ENCODE peak calls at places on chromosomes 3 and 15, in seven cellular contexts. One of them, this sample, is unnamed.
A peak's percentile ranks its signal among the peaks of the same experiment; 100 is the strongest.

GRCh38 chr15:67914537-67915373 is 74.9 kb upstream of the RNU6-1 start:
- DNase-seq in sigmoid colon: peak; percentile 92
- DNase-seq in stomach: peak; percentile 74
- DNase-seq in gastrocnemius medialis: peak; percentile 59
- DNase-seq in ovary: peak; percentile 67
- DNase-seq in A549: peak; percentile 93
- DNase-seq in HCT116: no peak
- DNase-seq in this sample: no peak

GRCh38 chr3:172666873-172667694 is 43.8 kb downstream of the NCEH1 start:
- DNase-seq in gastrocnemius medialis: peak; percentile 59
- DNase-seq in ovary: peak; percentile 76
- DNase-seq in stomach: peak; percentile 82
- DNase-seq in A549: peak; percentile 81
- DNase-seq in HCT116: peak; percentile 67
- DNase-seq in sigmoid colon: peak; percentile 85
- DNase-seq in this sample: peak; percentile 88

GRCh38 chr3:128179474-128179819 is 26.2 kb downstream of the EEFSEC start:
- DNase-seq in sigmoid colon: no peak
- DNase-seq in HCT116: no peak
- DNase-seq in stomach: no peak
- DNase-seq in gastrocnemius medialis: no peak
- DNase-seq in A549: no peak
- DNase-seq in ovary: no peak
- DNase-seq in this sample: peak; percentile 42

GRCh38 chr15:89129123-89129815 is 41.0 kb downstream of the ABHD2 start:
- DNase-seq in ovary: peak; percentile 60
- DNase-seq in A549: peak; percentile 63
- DNase-seq in HCT116: no peak
- DNase-seq in sigmoid colon: no peak
- DNase-seq in gastrocnemius medialis: no peak
- DNase-seq in stomach: peak; percentile 63
- DNase-seq in this sample: no peak

GRCh38 chr3:184537885-184538599 is 23.5 kb upstream of the EPHB3 start:
- DNase-seq in stomach: no peak
- DNase-seq in HCT116: no peak
- DNase-seq in gastrocnemius medialis: no peak
- DNase-seq in A549: no peak
- DNase-seq in sigmoid colon: peak; percentile 7
- DNase-seq in ovary: no peak
- DNase-seq in this sample: peak; percentile 18

GRCh38 chr15:98946301-98947255 is 61.0 kb downstream of the PGPEP1L start:
- DNase-seq in HCT116: no peak
- DNase-seq in A549: no peak
- DNase-seq in stomach: no peak
- DNase-seq in sigmoid colon: peak; percentile 77
- DNase-seq in gastrocnemius medialis: peak; percentile 76
- DNase-seq in ovary: no peak
- DNase-seq in this sample: no peak

GRCh38 chr3:168272343-168272984 is 176.7 kb upstream of the GOLIM4 start:
- DNase-seq in A549: no peak
- DNase-seq in stomach: no peak
- DNase-seq in gastrocnemius medialis: no peak
- DNase-seq in sigmoid colon: no peak
- DNase-seq in HCT116: no peak
- DNase-seq in ovary: no peak
- DNase-seq in this sample: no peak

GRCh38 chr3:179149239-179149887 is 1.2 kb downstream of the PIK3CA start:
- DNase-seq in gastrocnemius medialis: no peak
- DNase-seq in A549: peak; percentile 22
- DNase-seq in stomach: no peak
- DNase-seq in sigmoid colon: no peak
- DNase-seq in ovary: peak; percentile 25
- DNase-seq in HCT116: no peak
- DNase-seq in this sample: peak; percentile 29

GRCh38 chr3:174700736-174701135 is 158.4 kb upstream of the NAALADL2 start:
- DNase-seq in HCT116: no peak
- DNase-seq in A549: no peak
- DNase-seq in stomach: no peak
- DNase-seq in sigmoid colon: no peak
- DNase-seq in ovary: no peak
- DNase-seq in gastrocnemius medialis: no peak
- DNase-seq in this sample: no peak

GRCh38 chr3:118729546-118729945 is 305.1 kb downstream of the IGSF11 start:
- DNase-seq in stomach: no peak
- DNase-seq in A549: no peak
- DNase-seq in sigmoid colon: no peak
- DNase-seq in HCT116: no peak
- DNase-seq in gastrocnemius medialis: no peak
- DNase-seq in ovary: no peak
- DNase-seq in this sample: no peak

GRCh38 chr3:88291516-88291915 is 141.8 kb downstream of the C3orf38 start:
- DNase-seq in HCT116: no peak
- DNase-seq in ovary: no peak
- DNase-seq in sigmoid colon: no peak
- DNase-seq in stomach: no peak
- DNase-seq in gastrocnemius medialis: no peak
- DNase-seq in A549: no peak
- DNase-seq in this sample: no peak

GRCh38 chr3:12727481-12727880 is 31.6 kb downstream of the TMEM40 start:
- DNase-seq in stomach: no peak
- DNase-seq in HCT116: no peak
- DNase-seq in ovary: no peak
- DNase-seq in sigmoid colon: no peak
- DNase-seq in gastrocnemius medialis: no peak
- DNase-seq in A549: no peak
- DNase-seq in this sample: no peak

GRCh38 chr3:69282191-69282590 is 103.7 kb downstream of the FRMD4B start:
- DNase-seq in A549: no peak
- DNase-seq in sigmoid colon: no peak
- DNase-seq in ovary: no peak
- DNase-seq in stomach: no peak
- DNase-seq in HCT116: no peak
- DNase-seq in gastrocnemius medialis: no peak
- DNase-seq in this sample: no peak

GRCh38 chr15:62999923-63000484 is 42.5 kb upstream of the TPM1 start:
- DNase-seq in gastrocnemius medialis: no peak
- DNase-seq in A549: no peak
- DNase-seq in stomach: no peak
- DNase-seq in HCT116: no peak
- DNase-seq in ovary: no peak
- DNase-seq in sigmoid colon: no peak
- DNase-seq in this sample: peak; percentile 13

GRCh38 chr15:36468746-36469145 is 110.7 kb upstream of the CDIN1 start:
- DNase-seq in sigmoid colon: no peak
- DNase-seq in gastrocnemius medialis: no peak
- DNase-seq in stomach: no peak
- DNase-seq in A549: no peak
- DNase-seq in ovary: no peak
- DNase-seq in HCT116: no peak
- DNase-seq in this sample: no peak

GRCh38 chr3:131083190-131083863 is 56.6 kb downstream of the NEK11 start:
- DNase-seq in stomach: peak; percentile 34
- DNase-seq in HCT116: no peak
- DNase-seq in ovary: no peak
- DNase-seq in sigmoid colon: peak; percentile 61
- DNase-seq in gastrocnemius medialis: peak; percentile 10
- DNase-seq in A549: no peak
- DNase-seq in this sample: peak; percentile 81

GRCh38 chr3:110016235-110016634 is 678.9 kb upstream of the DPPA4 start:
- DNase-seq in ovary: no peak
- DNase-seq in HCT116: no peak
- DNase-seq in sigmoid colon: no peak
- DNase-seq in gastrocnemius medialis: no peak
- DNase-seq in stomach: no peak
- DNase-seq in A549: no peak
- DNase-seq in this sample: no peak

GRCh38 chr3:133264920-133265319 is 134.9 kb upstream of the BFSP2 start:
- DNase-seq in HCT116: no peak
- DNase-seq in ovary: no peak
- DNase-seq in gastrocnemius medialis: no peak
- DNase-seq in A549: no peak
- DNase-seq in stomach: no peak
- DNase-seq in sigmoid colon: no peak
- DNase-seq in this sample: no peak

GRCh38 chr3:55989351-55989750 is 478.9 kb downstream of the ERC2 start:
- DNase-seq in gastrocnemius medialis: no peak
- DNase-seq in sigmoid colon: no peak
- DNase-seq in stomach: no peak
- DNase-seq in HCT116: no peak
- DNase-seq in ovary: no peak
- DNase-seq in A549: no peak
- DNase-seq in this sample: no peak

GRCh38 chr3:101377796-101378195 is 57.4 kb upstream of the IMPG2 start:
- DNase-seq in A549: no peak
- DNase-seq in HCT116: no peak
- DNase-seq in gastrocnemius medialis: no peak
- DNase-seq in ovary: no peak
- DNase-seq in stomach: no peak
- DNase-seq in sigmoid colon: no peak
- DNase-seq in this sample: no peak

GRCh38 chr15:78242128-78242527 is 7.8 kb upstream of the ACSBG1 start:
- DNase-seq in ovary: no peak
- DNase-seq in HCT116: no peak
- DNase-seq in sigmoid colon: peak; percentile 36
- DNase-seq in gastrocnemius medialis: no peak
- DNase-seq in stomach: no peak
- DNase-seq in A549: peak; percentile 41
- DNase-seq in this sample: no peak

GRCh38 chr3:190911382-190911781 is 48.9 kb upstream of the GMNC start:
- DNase-seq in stomach: no peak
- DNase-seq in sigmoid colon: no peak
- DNase-seq in A549: no peak
- DNase-seq in gastrocnemius medialis: no peak
- DNase-seq in ovary: no peak
- DNase-seq in HCT116: peak; percentile 16
- DNase-seq in this sample: no peak

GRCh38 chr15:100671858-100672543 is 69.6 kb downstream of the ASB7 start:
- DNase-seq in sigmoid colon: no peak
- DNase-seq in ovary: no peak
- DNase-seq in gastrocnemius medialis: no peak
- DNase-seq in stomach: no peak
- DNase-seq in A549: peak; percentile 69
- DNase-seq in HCT116: peak; percentile 37
- DNase-seq in this sample: peak; percentile 69
- TF ChIP-seq CTCF in sigmoid colon: peak; percentile 37
- TF ChIP-seq CTCF in ovary: peak; percentile 47
- TF ChIP-seq CTCF in gastrocnemius medialis: peak; percentile 25
- TF ChIP-seq CTCF in stomach: peak; percentile 19
- TF ChIP-seq CTCF in A549: peak; percentile 95
- TF ChIP-seq CTCF in HCT116: peak; percentile 77
- TF ChIP-seq CTCF in this sample: no peak

GRCh38 chr3:53161820-53162671 is 1.0 kb downstream of the PRKCD start:
- DNase-seq in ovary: peak; percentile 32
- DNase-seq in sigmoid colon: no peak
- DNase-seq in gastrocnemius medialis: no peak
- DNase-seq in A549: peak; percentile 16
- DNase-seq in HCT116: no peak
- DNase-seq in stomach: no peak
- DNase-seq in this sample: no peak

GRCh38 chr3:53160335-53160659 is 712 bp upstream of the PRKCD start:
- DNase-seq in HCT116: no peak
- DNase-seq in stomach: no peak
- DNase-seq in A549: no peak
- DNase-seq in gastrocnemius medialis: no peak
- DNase-seq in ovary: no peak
- DNase-seq in sigmoid colon: no peak
- DNase-seq in this sample: no peak

GRCh38 chr3:53159415-53160135 is 1.4 kb upstream of the PRKCD start:
- DNase-seq in A549: peak; percentile 20
- DNase-seq in HCT116: no peak
- DNase-seq in gastrocnemius medialis: no peak
- DNase-seq in stomach: peak; percentile 94
- DNase-seq in sigmoid colon: no peak
- DNase-seq in ovary: no peak
- DNase-seq in this sample: no peak

GRCh38 chr3:53161345-53161819 is 373 bp downstream of the PRKCD start:
- DNase-seq in ovary: peak; percentile 33
- DNase-seq in stomach: no peak
- DNase-seq in HCT116: no peak
- DNase-seq in A549: no peak
- DNase-seq in gastrocnemius medialis: no peak
- DNase-seq in sigmoid colon: peak; percentile 73
- DNase-seq in this sample: no peak

GRCh38 chr3:53160660-53161344 is at the start of gene PRKCD:
- DNase-seq in ovary: peak; percentile 81
- DNase-seq in HCT116: peak; percentile 37
- DNase-seq in A549: peak; percentile 68
- DNase-seq in gastrocnemius medialis: peak; percentile 71
- DNase-seq in sigmoid colon: peak; percentile 93
- DNase-seq in stomach: peak; percentile 91
- DNase-seq in this sample: peak; percentile 95
- TF ChIP-seq POLR2A in ovary: peak; percentile 26
- TF ChIP-seq POLR2A in HCT116: no peak
- TF ChIP-seq POLR2A in A549: peak; percentile 57
- TF ChIP-seq POLR2A in gastrocnemius medialis: peak; percentile 67
- TF ChIP-seq POLR2A in sigmoid colon: no peak
- TF ChIP-seq POLR2A in stomach: no peak
- TF ChIP-seq POLR2A in this sample: no peak

GRCh38 chr3:76024640-76025039 is 239.3 kb upstream of the ZNF717 start:
- DNase-seq in HCT116: no peak
- DNase-seq in A549: peak; percentile 5
- DNase-seq in stomach: no peak
- DNase-seq in gastrocnemius medialis: no peak
- DNase-seq in ovary: no peak
- DNase-seq in sigmoid colon: no peak
- DNase-seq in this sample: no peak
- TF ChIP-seq CTCF in HCT116: peak; percentile 11
- TF ChIP-seq CTCF in A549: no peak
- TF ChIP-seq CTCF in stomach: no peak
- TF ChIP-seq CTCF in gastrocnemius medialis: no peak
- TF ChIP-seq CTCF in ovary: no peak
- TF ChIP-seq CTCF in sigmoid colon: peak; percentile 17
- TF ChIP-seq CTCF in this sample: no peak

DNA sequence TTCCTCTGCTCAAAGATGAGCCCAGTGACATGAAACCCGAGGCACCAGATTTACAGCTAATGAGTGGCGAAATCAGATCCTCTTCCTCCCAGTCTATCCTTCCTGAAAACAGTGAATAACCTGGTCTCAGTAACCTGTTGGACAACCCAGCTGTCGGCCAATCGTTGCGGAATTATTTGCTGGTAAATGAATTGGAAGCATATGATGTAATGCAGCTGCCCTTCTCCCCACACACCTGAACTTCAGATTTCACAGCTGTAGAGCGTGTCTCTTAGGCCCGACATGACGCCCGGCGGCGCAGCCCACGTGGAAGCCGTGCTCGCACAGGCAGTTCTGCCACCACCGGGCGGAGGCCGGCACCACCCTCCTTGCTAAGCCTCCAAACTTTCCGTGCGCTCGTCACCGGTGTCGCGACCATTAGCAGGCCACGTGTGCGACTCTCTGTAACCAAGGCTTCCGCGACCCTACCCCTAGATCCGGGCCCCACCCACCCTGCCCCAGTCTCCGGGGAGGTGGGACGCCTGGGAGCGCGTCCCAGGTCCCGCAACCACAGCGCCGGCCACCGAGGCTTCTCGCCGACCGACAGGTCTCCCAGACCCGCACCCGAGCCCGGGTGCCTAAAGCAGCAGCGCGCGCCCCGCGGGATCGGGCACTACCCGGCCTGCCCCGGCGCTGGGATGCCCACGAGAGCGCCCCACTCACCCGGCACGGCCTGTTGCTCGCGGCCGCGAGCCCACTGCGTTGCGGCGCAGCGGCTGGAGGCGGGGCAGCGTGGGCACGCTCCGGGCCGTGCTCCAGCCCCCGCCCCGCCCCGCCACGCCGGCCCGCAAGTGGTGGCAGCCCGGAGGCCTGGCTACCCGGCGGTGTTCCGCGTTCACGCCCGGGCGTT is at the start of gene RIOX2:
- DNase-seq in ovary: peak; percentile 65
- DNase-seq in A549: peak; percentile 79
- DNase-seq in HCT116: peak; percentile 32
- DNase-seq in gastrocnemius medialis: peak; percentile 68
- DNase-seq in sigmoid colon: peak; percentile 85
- DNase-seq in stomach: peak; percentile 78
- DNase-seq in this sample: peak; percentile 93
- TF ChIP-seq POLR2A in ovary: peak; percentile 30
- TF ChIP-seq POLR2A in A549: peak; percentile 89
- TF ChIP-seq POLR2A in HCT116: peak; percentile 77
- TF ChIP-seq POLR2A in gastrocnemius medialis: peak; percentile 94
- TF ChIP-seq POLR2A in sigmoid colon: peak; percentile 25
- TF ChIP-seq POLR2A in stomach: no peak
- TF ChIP-seq POLR2A in this sample: no peak